ENCODE peak calls at places on chromosome 4, in six cellular contexts. One of them, this sample, is unnamed.

GRCh38 chr4:85741921-85742591 is 267.1 kb downstream of the ARHGAP24 start:
- DNase-seq in endothelial cell: no peak
- DNase-seq in keratinocyte: no peak
- DNase-seq in ovary: no peak
- DNase-seq in cardiac fibroblast: no peak
- DNase-seq in lower lobe of right lung: no peak
- DNase-seq in this sample: no peak

GRCh38 chr4:122450847-122451246 is 5.7 kb downstream of the IL2 start:
- DNase-seq in cardiac fibroblast: peak
- DNase-seq in lower lobe of right lung: no peak
- DNase-seq in endothelial cell: peak
- DNase-seq in ovary: no peak
- DNase-seq in keratinocyte: no peak
- DNase-seq in this sample: no peak

GRCh38 chr4:742742-743311 is 37.2 kb downstream of the PCGF3 start:
- DNase-seq in endothelial cell: peak
- DNase-seq in ovary: peak
- DNase-seq in keratinocyte: no peak
- DNase-seq in cardiac fibroblast: peak
- DNase-seq in lower lobe of right lung: peak
- DNase-seq in this sample: peak

GRCh38 chr4:178752954-178753525 is 1310.8 kb upstream of the AGA start:
- DNase-seq in endothelial cell: no peak
- DNase-seq in ovary: no peak
- DNase-seq in lower lobe of right lung: no peak
- DNase-seq in keratinocyte: no peak
- DNase-seq in cardiac fibroblast: no peak
- DNase-seq in this sample: no peak

GRCh38 chr4:133402616-133403015 is 253.5 kb downstream of the PCDH10 start:
- DNase-seq in ovary: no peak
- DNase-seq in keratinocyte: no peak
- DNase-seq in endothelial cell: no peak
- DNase-seq in cardiac fibroblast: no peak
- DNase-seq in lower lobe of right lung: no peak
- DNase-seq in this sample: no peak

GRCh38 chr4:81648576-81649272 is 177.0 kb upstream of the RASGEF1B start:
- DNase-seq in endothelial cell: no peak
- DNase-seq in ovary: peak
- DNase-seq in lower lobe of right lung: no peak
- DNase-seq in keratinocyte: no peak
- DNase-seq in cardiac fibroblast: peak
- DNase-seq in this sample: no peak

GRCh38 chr4:153929651-153930050 is 140.8 kb upstream of the SFRP2 start:
- DNase-seq in cardiac fibroblast: no peak
- DNase-seq in lower lobe of right lung: no peak
- DNase-seq in keratinocyte: no peak
- DNase-seq in ovary: no peak
- DNase-seq in endothelial cell: no peak
- DNase-seq in this sample: no peak

GRCh38 chr4:101192244-101192643 is 155.1 kb downstream of the PPP3CA start:
- DNase-seq in cardiac fibroblast: peak
- DNase-seq in keratinocyte: no peak
- DNase-seq in ovary: no peak
- DNase-seq in endothelial cell: no peak
- DNase-seq in lower lobe of right lung: no peak
- DNase-seq in this sample: no peak

GRCh38 chr4:88585908-88586307 is 6.4 kb upstream of the HERC3 start:
- DNase-seq in cardiac fibroblast: no peak
- DNase-seq in endothelial cell: no peak
- DNase-seq in ovary: no peak
- DNase-seq in lower lobe of right lung: no peak
- DNase-seq in keratinocyte: no peak
- DNase-seq in this sample: no peak

GRCh38 chr4:100414016-100414790 is 103.6 kb downstream of the EMCN start:
- DNase-seq in lower lobe of right lung: no peak
- DNase-seq in ovary: no peak
- DNase-seq in cardiac fibroblast: no peak
- DNase-seq in endothelial cell: no peak
- DNase-seq in keratinocyte: no peak
- DNase-seq in this sample: no peak

GRCh38 chr4:6724461-6725111 is 8.6 kb downstream of the BLOC1S4 start:
- DNase-seq in cardiac fibroblast: peak
- DNase-seq in ovary: no peak
- DNase-seq in lower lobe of right lung: no peak
- DNase-seq in keratinocyte: no peak
- DNase-seq in endothelial cell: no peak
- DNase-seq in this sample: no peak

GRCh38 chr4:32472918-32473317 is 1752.7 kb downstream of the PCDH7 start:
- DNase-seq in ovary: no peak
- DNase-seq in cardiac fibroblast: no peak
- DNase-seq in keratinocyte: no peak
- DNase-seq in endothelial cell: no peak
- DNase-seq in lower lobe of right lung: no peak
- DNase-seq in this sample: no peak

GRCh38 chr4:147825451-147826287 is 93.8 kb downstream of the ARHGAP10 start:
- DNase-seq in keratinocyte: no peak
- DNase-seq in cardiac fibroblast: peak
- DNase-seq in endothelial cell: no peak
- DNase-seq in lower lobe of right lung: no peak
- DNase-seq in ovary: no peak
- DNase-seq in this sample: no peak

GRCh38 chr4:163679189-163679588 is 184.7 kb downstream of the TMA16 start:
- DNase-seq in endothelial cell: no peak
- DNase-seq in cardiac fibroblast: no peak
- DNase-seq in ovary: no peak
- DNase-seq in keratinocyte: no peak
- DNase-seq in lower lobe of right lung: no peak
- DNase-seq in this sample: no peak

GRCh38 chr4:53015681-53016080 is 153.6 kb downstream of the RASL11B start:
- DNase-seq in keratinocyte: no peak
- DNase-seq in ovary: peak
- DNase-seq in endothelial cell: peak
- DNase-seq in lower lobe of right lung: no peak
- DNase-seq in cardiac fibroblast: peak
- DNase-seq in this sample: no peak

GRCh38 chr4:122973465-122973864 is 51.1 kb upstream of the NUDT6 start:
- DNase-seq in lower lobe of right lung: no peak
- DNase-seq in cardiac fibroblast: no peak
- DNase-seq in keratinocyte: no peak
- DNase-seq in endothelial cell: no peak
- DNase-seq in ovary: no peak
- DNase-seq in this sample: no peak

GRCh38 chr4:147513051-147513450 is 32.2 kb downstream of the EDNRA start:
- DNase-seq in keratinocyte: no peak
- DNase-seq in endothelial cell: no peak
- DNase-seq in ovary: no peak
- DNase-seq in cardiac fibroblast: no peak
- DNase-seq in lower lobe of right lung: no peak
- DNase-seq in this sample: no peak

GRCh38 chr4:21856754-21857153 is 91.8 kb downstream of the KCNIP4 start:
- DNase-seq in ovary: no peak
- DNase-seq in endothelial cell: no peak
- DNase-seq in cardiac fibroblast: no peak
- DNase-seq in lower lobe of right lung: no peak
- DNase-seq in keratinocyte: no peak
- DNase-seq in this sample: no peak

GRCh38 chr4:153257151-153257620 is 52.9 kb downstream of the TRIM2 start:
- DNase-seq in cardiac fibroblast: peak
- DNase-seq in endothelial cell: peak
- DNase-seq in ovary: no peak
- DNase-seq in lower lobe of right lung: no peak
- DNase-seq in keratinocyte: no peak
- DNase-seq in this sample: no peak

GRCh38 chr4:156931267-156931666 is 40.3 kb downstream of the PDGFC start:
- DNase-seq in lower lobe of right lung: no peak
- DNase-seq in keratinocyte: no peak
- DNase-seq in endothelial cell: no peak
- DNase-seq in cardiac fibroblast: peak
- DNase-seq in ovary: no peak
- DNase-seq in this sample: no peak

GRCh38 chr4:95106408-95106928 is 348.7 kb downstream of the BMPR1B start:
- DNase-seq in cardiac fibroblast: no peak
- DNase-seq in ovary: no peak
- DNase-seq in lower lobe of right lung: no peak
- DNase-seq in keratinocyte: no peak
- DNase-seq in endothelial cell: no peak
- DNase-seq in this sample: no peak

GRCh38 chr4:55393461-55394320 is 2.1 kb upstream of the TMEM165 start:
- DNase-seq in ovary: no peak
- DNase-seq in endothelial cell: no peak
- DNase-seq in keratinocyte: no peak
- DNase-seq in lower lobe of right lung: no peak
- DNase-seq in cardiac fibroblast: no peak
- DNase-seq in this sample: no peak

GRCh38 chr4:25875281-25875745 is 12.5 kb upstream of the SEL1L3 start:
- DNase-seq in ovary: no peak
- DNase-seq in keratinocyte: no peak
- DNase-seq in cardiac fibroblast: no peak
- DNase-seq in endothelial cell: no peak
- DNase-seq in lower lobe of right lung: no peak
- DNase-seq in this sample: no peak

GRCh38 chr4:10117424-10118354 is 1.1 kb upstream of the WDR1 start:
- DNase-seq in ovary: peak
- DNase-seq in cardiac fibroblast: peak
- DNase-seq in endothelial cell: no peak
- DNase-seq in lower lobe of right lung: no peak
- DNase-seq in keratinocyte: no peak
- DNase-seq in this sample: peak

GRCh38 chr4:136392576-136392975 is 1139.7 kb downstream of the PCDH18 start:
- DNase-seq in cardiac fibroblast: no peak
- DNase-seq in keratinocyte: no peak
- DNase-seq in lower lobe of right lung: no peak
- DNase-seq in endothelial cell: no peak
- DNase-seq in ovary: no peak
- DNase-seq in this sample: no peak

GRCh38 chr4:39655866-39656265 is 17.2 kb upstream of the SMIM14 start:
- DNase-seq in cardiac fibroblast: peak
- DNase-seq in lower lobe of right lung: no peak
- DNase-seq in ovary: no peak
- DNase-seq in endothelial cell: no peak
- DNase-seq in keratinocyte: no peak
- DNase-seq in this sample: no peak

GRCh38 chr4:141350122-141350904 is 129.6 kb downstream of the ZNF330 start:
- DNase-seq in cardiac fibroblast: peak
- DNase-seq in lower lobe of right lung: no peak
- DNase-seq in endothelial cell: no peak
- DNase-seq in keratinocyte: no peak
- DNase-seq in ovary: no peak
- DNase-seq in this sample: no peak

GRCh38 chr4:137524642-137525384 is 7.5 kb downstream of the PCDH18 start:
- DNase-seq in keratinocyte: no peak
- DNase-seq in endothelial cell: no peak
- DNase-seq in ovary: no peak
- DNase-seq in cardiac fibroblast: peak
- DNase-seq in lower lobe of right lung: no peak
- DNase-seq in this sample: no peak

GRCh38 chr4:186485621-186486062 is 69.7 kb downstream of the MTNR1A start:
- DNase-seq in lower lobe of right lung: no peak
- DNase-seq in cardiac fibroblast: peak
- DNase-seq in endothelial cell: peak
- DNase-seq in keratinocyte: no peak
- DNase-seq in ovary: peak
- DNase-seq in this sample: no peak

DNA sequence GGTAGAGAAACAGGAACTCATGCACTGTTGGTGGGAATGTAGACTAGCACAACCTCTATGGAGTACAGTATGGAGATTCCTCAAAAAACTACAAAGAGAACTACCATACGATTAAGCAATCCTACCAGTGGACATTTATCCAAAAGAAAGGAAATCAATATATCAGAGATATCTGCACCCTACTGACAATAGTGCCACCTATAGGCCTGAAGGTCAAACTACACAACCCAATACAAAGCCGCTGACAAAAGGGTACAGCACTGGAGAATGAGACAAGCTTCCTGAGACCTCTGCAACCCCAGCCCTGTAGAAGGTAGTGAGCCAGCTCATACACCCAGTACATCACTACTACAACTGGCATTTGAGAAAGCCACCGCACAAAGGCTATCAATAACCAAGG is 67.1 kb downstream of the CBR4 start:
- DNase-seq in cardiac fibroblast: no peak
- DNase-seq in lower lobe of right lung: no peak
- DNase-seq in endothelial cell: no peak
- DNase-seq in ovary: no peak
- DNase-seq in keratinocyte: no peak
- DNase-seq in this sample: no peak
- TF ChIP-seq CTCF in cardiac fibroblast: peak
- TF ChIP-seq CTCF in lower lobe of right lung: peak
- TF ChIP-seq CTCF in endothelial cell: peak
- TF ChIP-seq CTCF in ovary: no peak
- TF ChIP-seq CTCF in keratinocyte: peak
- TF ChIP-seq CTCF in this sample: peak

GRCh38 chr4:79247695-79248394 is 78.0 kb downstream of the NAA11 start:
- DNase-seq in ovary: no peak
- DNase-seq in cardiac fibroblast: no peak
- DNase-seq in keratinocyte: no peak
- DNase-seq in lower lobe of right lung: no peak
- DNase-seq in endothelial cell: no peak
- DNase-seq in this sample: no peak

GRCh38 chr4:79237836-79238235 is 88.0 kb downstream of the NAA11 start:
- DNase-seq in cardiac fibroblast: peak
- DNase-seq in ovary: no peak
- DNase-seq in keratinocyte: no peak
- DNase-seq in endothelial cell: no peak
- DNase-seq in lower lobe of right lung: no peak
- DNase-seq in this sample: no peak

DNA sequence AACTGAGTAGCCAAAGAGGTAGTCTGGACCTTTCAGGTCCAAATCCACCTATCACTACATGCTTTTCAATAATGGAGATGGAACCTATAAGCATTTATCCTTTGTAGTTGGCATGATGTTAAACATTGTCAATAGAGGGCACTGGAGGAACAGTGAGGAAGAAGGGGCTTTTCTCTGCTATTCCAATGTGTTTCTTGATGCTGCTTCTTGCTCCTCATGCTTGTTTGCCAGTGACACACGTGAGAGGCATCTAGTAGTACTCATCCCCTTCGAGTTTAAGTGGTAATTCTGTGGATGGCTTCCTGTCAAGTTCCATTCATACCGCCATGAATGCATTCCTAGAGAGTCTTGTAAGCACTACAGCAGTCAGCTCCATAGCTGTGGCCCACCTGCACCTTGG is 84.0 kb downstream of the NAA11 start:
- DNase-seq in lower lobe of right lung: no peak
- DNase-seq in endothelial cell: no peak
- DNase-seq in cardiac fibroblast: peak
- DNase-seq in ovary: no peak
- DNase-seq in keratinocyte: no peak
- DNase-seq in this sample: no peak
- TF ChIP-seq CTCF in lower lobe of right lung: no peak
- TF ChIP-seq CTCF in endothelial cell: no peak
- TF ChIP-seq CTCF in cardiac fibroblast: peak
- TF ChIP-seq CTCF in ovary: no peak
- TF ChIP-seq CTCF in keratinocyte: peak
- TF ChIP-seq CTCF in this sample: no peak

GRCh38 chr4:174873931-174874330 is 44.2 kb upstream of the ADAM29 start:
- DNase-seq in lower lobe of right lung: no peak
- DNase-seq in ovary: no peak
- DNase-seq in keratinocyte: no peak
- DNase-seq in cardiac fibroblast: no peak
- DNase-seq in endothelial cell: no peak
- DNase-seq in this sample: no peak
- TF ChIP-seq CTCF in lower lobe of right lung: no peak
- TF ChIP-seq CTCF in ovary: no peak
- TF ChIP-seq CTCF in keratinocyte: no peak
- TF ChIP-seq CTCF in cardiac fibroblast: peak
- TF ChIP-seq CTCF in endothelial cell: no peak
- TF ChIP-seq CTCF in this sample: no peak

GRCh38 chr4:182585321-182585720 is 331.9 kb downstream of the DCTD start:
- DNase-seq in endothelial cell: no peak
- DNase-seq in keratinocyte: no peak
- DNase-seq in ovary: no peak
- DNase-seq in lower lobe of right lung: no peak
- DNase-seq in cardiac fibroblast: no peak
- DNase-seq in this sample: no peak
- TF ChIP-seq CTCF in endothelial cell: no peak
- TF ChIP-seq CTCF in keratinocyte: no peak
- TF ChIP-seq CTCF in ovary: no peak
- TF ChIP-seq CTCF in lower lobe of right lung: no peak
- TF ChIP-seq CTCF in cardiac fibroblast: no peak
- TF ChIP-seq CTCF in this sample: no peak

This sample was measured in CD14-positive monocyte.